ENCODE peak calls at places on chromosomes 11 and 22, in six cellular contexts. H, I, T, D, R and Q are unnamed samples.

GRCh38 chr22:41334951-41335635 is 33.8 kb downstream of the ZC3H7B start:
- DNase-seq in T (no peak), H (no peak), D (no peak), I (no peak), R (no peak), Q (no peak)

GRCh38 chr11:76713499-76713898 is 43.0 kb upstream of the LRRC32 start:
- DNase-seq in R (no peak), I (no peak), T (no peak), D (no peak), H (no peak), Q (no peak)

GRCh38 chr22:37230673-37231405 is 13.2 kb downstream of the RAC2 start:
- DNase-seq in H (no peak), D (peak; percentile 8), I (no peak), R (no peak), T (no peak), Q (no peak)

GRCh38 chr11:9273430-9274336 is 8.5 kb upstream of the DENND5A start:
- DNase-seq in H (no peak), R (no peak), T (peak; percentile 33), I (peak; percentile 56), D (no peak), Q (no peak)

GRCh38 chr11:15692739-15693138 is 578.0 kb downstream of the INSC start:
- DNase-seq in H (no peak), I (no peak), R (no peak), D (no peak), T (no peak), Q (peak; percentile 62)

GRCh38 chr11:64357904-64358535 is 942 bp upstream of the RPS6KA4 start:
- DNase-seq in D (no peak), I (no peak), H (peak; percentile 20), T (no peak), R (peak; percentile 77), Q (no peak)

GRCh38 chr11:35950082-35950481 is 6.2 kb downstream of the LDLRAD3 start:
- DNase-seq in T (no peak), H (no peak), R (no peak), I (no peak), D (no peak), Q (no peak)

GRCh38 chr22:44572414-44573207 is 74.6 kb upstream of the RTL6 start:
- DNase-seq in D (peak; percentile 27), I (no peak), T (no peak), R (no peak), H (no peak), Q (no peak)

GRCh38 chr11:102608699-102609098 is 16.4 kb downstream of the MMP20 start:
- DNase-seq in D (no peak), H (no peak), I (no peak), R (no peak), T (no peak), Q (no peak)

GRCh38 chr11:44203270-44204043 is 106.5 kb downstream of the ALX4 start:
- DNase-seq in H (no peak), R (no peak), D (peak; percentile 65), T (no peak), I (no peak), Q (no peak)

GRCh38 chr22:38313384-38313955 is 3.8 kb downstream of the CSNK1E start:
- DNase-seq in I (no peak), R (no peak), H (no peak), T (peak; percentile 73), D (peak; percentile 88), Q (peak; percentile 84)

GRCh38 chr11:35529971-35530495 is 4.6 kb upstream of the PAMR1 start:
- DNase-seq in T (peak; percentile 91), I (no peak), D (no peak), R (no peak), H (no peak), Q (peak; percentile 87)

GRCh38 chr11:115454525-115454924 is 49.7 kb downstream of the CADM1 start:
- DNase-seq in I (no peak), T (no peak), H (no peak), R (no peak), D (no peak), Q (no peak)

GRCh38 chr11:21710791-21711190 is 482.1 kb upstream of the ANO5 start:
- DNase-seq in T (no peak), D (no peak), I (no peak), R (no peak), H (no peak), Q (no peak)

GRCh38 chr11:125626381-125626950 is 1.5 kb downstream of the CHEK1 start:
- DNase-seq in T (no peak), R (no peak), D (no peak), I (peak; percentile 31), H (peak; percentile 79), Q (no peak)

GRCh38 chr11:115676768-115677167 is 172.6 kb upstream of the CADM1 start:
- DNase-seq in T (peak; percentile 39), I (no peak), D (no peak), R (no peak), H (no peak), Q (peak; percentile 7)

GRCh38 chr11:47518212-47518959 is 34.5 kb downstream of the CELF1 start:
- DNase-seq in D (no peak), I (peak; percentile 35), R (no peak), H (no peak), T (no peak), Q (no peak)

GRCh38 chr11:134660416-134660815 is 248.4 kb upstream of the B3GAT1 start:
- DNase-seq in R (no peak), T (no peak), D (no peak), I (no peak), H (no peak), Q (no peak)

GRCh38 chr22:45997077-45997774 is 20.3 kb upstream of the WNT7B start:
- DNase-seq in H (no peak), T (peak; percentile 93), I (no peak), D (peak; percentile 96), R (peak; percentile 86), Q (peak; percentile 93)

GRCh38 chr11:64244107-64244506 is 2.6 kb downstream of the PPP1R14B start:
- DNase-seq in H (no peak), T (no peak), D (no peak), I (no peak), R (no peak), Q (no peak)

GRCh38 chr11:131481317-131481716 is 110.9 kb downstream of the NTM start:
- DNase-seq in I (no peak), D (no peak), T (no peak), H (no peak), R (no peak), Q (no peak)

GRCh38 chr11:60872124-60872951 is 5.0 kb downstream of the ZP1 start:
- DNase-seq in D (no peak), R (no peak), H (no peak), I (peak; percentile 82), T (no peak), Q (peak; percentile 76)

GRCh38 chr11:94754819-94755218 is 13.3 kb upstream of the AMOTL1 start:
- DNase-seq in R (no peak), T (no peak), H (no peak), D (no peak), I (no peak), Q (no peak)

GRCh38 chr22:47191630-47192105 is 429.2 kb downstream of the TBC1D22A start:
- DNase-seq in I (no peak), D (no peak), R (no peak), H (no peak), T (no peak), Q (no peak)

GRCh38 chr11:111081021-111081511 is 164.5 kb upstream of the POU2AF2 start:
- DNase-seq in H (no peak), T (no peak), I (no peak), D (no peak), R (no peak), Q (no peak)

GRCh38 chr22:46056169-46057041 is 79.4 kb upstream of the WNT7B start:
- DNase-seq in D (peak; percentile 74), R (peak; percentile 74), H (no peak), I (no peak), T (no peak), Q (no peak)

DNA sequence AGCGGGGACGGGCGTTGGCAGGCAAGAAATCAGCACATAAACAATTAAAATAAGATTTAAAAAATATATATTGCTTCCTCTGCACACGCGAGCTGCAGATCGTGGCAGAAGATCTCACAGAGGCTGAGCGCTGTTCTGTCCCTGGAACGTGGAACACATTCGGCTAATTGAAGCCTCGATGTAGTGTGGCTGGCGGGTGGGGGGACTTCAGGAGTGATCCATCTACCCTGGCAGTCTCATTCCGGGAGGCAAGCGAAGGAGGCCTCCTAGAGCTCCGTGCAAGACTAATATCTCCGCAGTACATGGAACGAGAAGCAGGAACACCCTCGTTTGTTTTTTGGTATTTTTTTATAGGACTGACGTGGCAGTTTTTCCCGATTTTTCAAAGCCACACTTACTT is 402.4 kb downstream of the MN1 start:
- DNase-seq in T (no peak), I (no peak), R (no peak), D (no peak), H (no peak), Q (no peak)
- H3K4me3 ChIP-seq in T (no peak overlapping the region), I (no peak overlapping the region), R (no peak overlapping the region), D (no peak overlapping the region), H (no peak overlapping the region), Q (no peak overlapping the region)

DNA sequence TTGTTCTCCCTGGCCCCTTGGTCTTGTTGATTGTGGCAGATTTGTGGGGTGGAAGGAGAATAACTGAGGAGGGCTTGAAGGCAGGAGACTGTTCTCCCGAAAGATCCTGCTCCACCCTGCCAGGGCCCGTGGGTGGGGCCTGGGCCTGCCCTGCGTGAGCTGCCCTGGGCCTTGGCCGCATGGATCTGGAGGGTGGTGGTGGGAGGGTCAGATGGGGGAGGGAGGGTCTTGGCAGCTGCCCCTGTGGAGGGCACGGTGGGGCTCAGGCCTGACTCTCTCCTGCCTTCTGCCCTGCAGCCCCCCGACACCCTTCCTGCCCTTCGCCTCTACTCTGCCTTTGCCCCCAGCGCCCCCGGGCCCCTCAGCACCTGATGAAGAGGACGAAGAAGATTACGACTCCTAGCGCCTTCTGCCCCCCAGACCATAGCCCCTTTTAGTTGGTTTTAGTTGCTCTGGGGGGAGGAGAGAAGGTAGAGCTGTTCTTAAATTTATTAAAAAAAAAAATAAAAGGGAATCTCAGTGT is 1.9 kb downstream of the DRAP1 start:
- DNase-seq in H (no peak), D (no peak), T (no peak), I (no peak), R (no peak), Q (no peak)
- H3K4me3 ChIP-seq in H (no peak overlapping the region), D (peak overlapping the region; percentile 98), T (peak overlapping the region; percentile 98), I (no peak overlapping the region), R (no peak overlapping the region), Q (no peak overlapping the region)

GRCh38 chr11:88330826-88331428 is 6.6 kb downstream of the CTSC start:
- DNase-seq in T (no peak), D (no peak), R (no peak), I (no peak), H (no peak), Q (no peak)

GRCh38 chr11:88337342-88338222 is at the start of gene CTSC:
- DNase-seq in D (peak; percentile 96), R (peak; percentile 95), T (no peak), I (peak; percentile 90), H (peak; percentile 73), Q (peak; percentile 92)

GRCh38 chr11:88329563-88330250 is 7.8 kb downstream of the CTSC start:
- DNase-seq in I (no peak), T (no peak), R (no peak), H (no peak), D (no peak), Q (no peak)

GRCh38 chr11:88335284-88335683 is 2.3 kb downstream of the CTSC start:
- DNase-seq in T (no peak), I (no peak), D (no peak), H (peak; percentile 15), R (no peak), Q (no peak)

GRCh38 chr11:88332851-88333250 is 4.7 kb downstream of the CTSC start:
- DNase-seq in R (no peak), I (no peak), T (no peak), D (no peak), H (no peak), Q (no peak)
- H3K4me3 ChIP-seq in R (no peak overlapping the region), I (no peak overlapping the region), T (no peak overlapping the region), D (no peak overlapping the region), H (no peak overlapping the region), Q (no peak overlapping the region)

GRCh38 chr22:43289976-43290663 is 53.1 kb downstream of the SCUBE1 start:
- DNase-seq in I (no peak), D (peak; percentile 76), T (no peak), H (no peak), R (no peak), Q (no peak)
- H3K4me3 ChIP-seq in I (no peak overlapping the region), D (no peak overlapping the region), T (no peak overlapping the region), H (no peak overlapping the region), R (no peak overlapping the region), Q (no peak overlapping the region)